ENCODE peak calls at places on chromosomes 11 and 22, in seven cellular contexts. A is fibroblast of villous mesenchyme, Q is astrocyte, D is left ventricle myocardium inferior, Y is AG09309, H is GM10248, L is dorsolateral prefrontal cortex. M is an unnamed sample.

GRCh38 chr11:91199866-91200265 is 977.0 kb upstream of the CHORDC1 start:
- DNase-seq in Y (no peak), D (no peak), L (no peak), Q (peak), H (no peak), A (no peak), M (no peak)

GRCh38 chr11:9616858-9617257 is 43.4 kb downstream of the WEE1 start:
- DNase-seq in H (no peak), Q (no peak), D (no peak), A (no peak), L (no peak), Y (no peak), M (no peak)

GRCh38 chr11:112216591-112217105 is 9.6 kb upstream of the PTS start:
- DNase-seq in H (no peak), D (no peak), L (no peak), Y (no peak), Q (peak), A (peak), M (no peak)

GRCh38 chr22:29635734-29636357 is 32.4 kb downstream of the NF2 start:
- DNase-seq in Y (peak), H (peak), D (no peak), A (peak), Q (peak), L (no peak), M (peak)

GRCh38 chr11:71465054-71465453 is 12.1 kb downstream of the NADSYN1 start:
- DNase-seq in Q (no peak), H (no peak), D (no peak), A (no peak), L (no peak), Y (no peak), M (no peak)

GRCh38 chr11:113373306-113373705 is 14.3 kb upstream of the ANKK1 start:
- DNase-seq in Q (peak), L (no peak), A (peak), Y (peak), D (no peak), H (no peak), M (peak)

GRCh38 chr11:116605543-116605942 is 167.2 kb downstream of the BUD13 start:
- DNase-seq in H (peak), L (no peak), A (peak), D (no peak), Y (no peak), Q (peak), M (peak)

GRCh38 chr22:42342426-42343135 is 72.1 kb upstream of the TCF20 start:
- DNase-seq in D (no peak), H (no peak), L (no peak), A (no peak), Q (no peak), Y (no peak), M (no peak)

GRCh38 chr22:48748860-48749554 is 1078.7 kb downstream of the BRD1 start:
- DNase-seq in Q (no peak), H (no peak), A (no peak), Y (no peak), D (no peak), L (no peak), M (no peak)

GRCh38 chr11:2387266-2387982 is 10.3 kb downstream of the CD81 start:
- DNase-seq in Y (no peak), H (peak), L (peak), A (peak), Q (no peak), D (no peak), M (no peak)

GRCh38 chr11:115699733-115700132 is 195.5 kb upstream of the CADM1 start:
- DNase-seq in H (no peak), D (no peak), A (no peak), L (no peak), Y (peak), Q (peak), M (no peak)

GRCh38 chr11:125990244-125990643 is 44.4 kb downstream of the VSIG10L2 start:
- DNase-seq in D (no peak), Y (peak), A (peak), H (no peak), L (no peak), Q (peak), M (peak)

GRCh38 chr11:6077723-6078122 is 29.8 kb upstream of the OR56B4 start:
- DNase-seq in A (no peak), H (no peak), Q (no peak), D (no peak), L (no peak), Y (no peak), M (no peak)

GRCh38 chr11:86365566-86365965 is 9.1 kb upstream of the CCDC81 start:
- DNase-seq in A (peak), Q (no peak), H (no peak), Y (no peak), D (no peak), L (no peak), M (no peak)

GRCh38 chr11:86355256-86355655 is 19.4 kb upstream of the CCDC81 start:
- DNase-seq in A (no peak), L (no peak), Q (no peak), H (no peak), Y (no peak), D (no peak), M (no peak)

GRCh38 chr11:86363424-86363823 is 11.3 kb upstream of the CCDC81 start:
- DNase-seq in H (no peak), D (no peak), Y (no peak), A (no peak), L (no peak), Q (no peak), M (no peak)

GRCh38 chr11:86358720-86359119 is 16.0 kb upstream of the CCDC81 start:
- DNase-seq in D (no peak), H (no peak), A (no peak), Q (no peak), Y (no peak), L (no peak), M (no peak)

DNA sequence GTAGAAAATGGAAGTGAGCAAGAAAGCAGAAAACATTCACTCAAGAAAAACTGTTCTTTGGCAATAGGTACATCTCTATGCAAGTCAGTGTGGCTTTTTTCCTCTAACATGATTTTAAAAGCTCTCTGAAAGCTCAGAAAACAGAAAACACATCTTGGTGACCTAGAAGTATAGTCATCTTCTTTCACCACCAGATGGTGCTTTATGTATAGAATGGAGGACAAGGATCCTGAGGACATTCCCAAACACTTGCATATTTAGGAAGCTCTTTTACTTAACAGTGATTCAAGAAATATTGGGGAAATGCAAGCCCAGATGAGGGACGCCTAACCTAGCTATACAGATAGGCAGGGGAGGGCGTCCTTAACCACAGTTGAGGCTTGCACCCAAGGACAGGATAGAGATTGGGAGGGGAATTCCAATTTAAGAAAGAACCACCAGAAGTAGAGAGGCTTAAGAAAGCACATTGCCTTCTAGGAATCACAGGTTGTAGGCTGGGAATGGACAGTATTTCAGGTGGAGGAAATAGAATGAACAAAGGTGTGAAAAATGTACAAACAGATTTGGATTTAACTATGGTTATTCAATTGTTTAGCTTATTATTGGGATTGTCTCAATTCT is 13.8 kb upstream of the CCDC81 start:
- DNase-seq in Y (no peak), H (peak), Q (peak), D (no peak), L (no peak), A (peak), M (peak)
- TF ChIP-seq CTCF in Y (peak), H (peak), Q (peak), D (no peak), L (peak), A (peak), M (peak)

GRCh38 chr11:33089776-33090175 is 50.4 kb downstream of the TCP11L1 start:
- DNase-seq in D (no peak), H (no peak), Q (peak), Y (no peak), A (peak), L (no peak), M (peak)
- TF ChIP-seq CTCF in D (no peak), H (no peak), Q (peak), Y (peak), A (no peak), L (no peak), M (no peak)

GRCh38 chr11:68402355-68403031 is 58.1 kb upstream of the PPP6R3 start:
- DNase-seq in Q (no peak), H (no peak), Y (no peak), L (no peak), A (no peak), D (no peak), M (no peak)
- TF ChIP-seq CTCF in Q (no peak), H (peak), Y (peak), L (no peak), A (no peak), D (no peak), M (no peak)

DNA sequence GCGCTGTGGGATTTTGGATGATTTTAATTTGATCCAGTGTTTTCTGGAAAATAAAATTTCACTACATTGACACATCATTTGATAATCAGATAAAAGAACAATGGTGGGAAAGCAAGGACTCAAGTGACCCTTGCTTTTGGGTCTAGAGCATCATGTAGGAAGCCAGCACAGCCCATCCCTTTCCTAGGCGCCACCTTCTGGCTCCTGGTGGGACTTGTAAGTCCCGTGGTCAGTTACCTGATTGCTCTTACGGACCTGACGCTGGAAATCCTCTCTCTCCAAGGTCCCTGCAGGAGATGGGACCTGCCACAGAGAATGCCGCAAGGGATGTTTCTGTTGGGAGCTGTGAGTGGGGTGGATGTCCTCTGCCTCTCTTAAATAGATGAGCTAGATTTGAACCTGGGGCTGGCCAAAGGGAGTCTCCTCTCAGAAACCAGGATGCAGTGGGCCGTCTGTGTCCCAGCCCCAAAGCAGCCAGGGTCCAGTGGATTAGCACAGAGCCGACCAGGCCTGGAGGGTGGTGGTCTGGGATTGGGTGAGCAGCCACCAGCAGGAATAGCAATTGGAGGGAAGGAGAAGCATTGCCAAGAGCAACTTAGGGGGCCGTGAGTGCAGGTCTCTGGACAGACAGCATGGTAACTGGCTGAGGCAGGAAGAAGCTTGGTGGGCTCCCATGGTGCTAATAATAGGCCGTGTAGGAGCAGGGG is 21.7 kb downstream of the TIMP3 start:
- DNase-seq in Q (no peak), D (no peak), A (no peak), H (peak), Y (no peak), L (no peak), M (peak)
- TF ChIP-seq CTCF in Q (peak), D (peak), A (peak), H (peak), Y (peak), L (peak), M (peak)

DNA sequence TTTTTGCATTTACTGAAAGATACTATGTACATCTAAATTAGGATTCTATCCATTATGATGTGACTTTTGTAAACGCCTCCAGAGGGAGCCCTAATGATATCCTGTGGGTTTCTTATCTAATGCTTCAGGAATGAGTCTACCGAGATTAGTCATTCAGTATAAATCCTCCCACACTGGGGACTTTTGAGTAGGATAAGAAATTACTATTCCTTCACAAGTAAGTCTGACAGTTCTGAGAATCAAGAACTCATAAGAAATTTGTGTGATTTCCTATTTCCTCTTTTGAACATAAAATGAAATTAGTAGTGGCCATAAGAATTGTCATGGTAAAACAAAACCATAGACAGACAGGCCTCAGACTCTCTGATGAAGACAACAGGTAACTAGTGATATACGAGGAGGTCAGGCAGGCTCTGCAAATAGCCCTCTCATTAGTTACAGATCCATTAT is 10.0 kb upstream of the OR5M1 start:
- DNase-seq in Q (peak), H (no peak), A (peak), D (no peak), Y (peak), L (no peak), M (peak)
- TF ChIP-seq CTCF in Q (peak), H (no peak), A (peak), D (peak), Y (peak), L (peak), M (peak)

GRCh38 chr11:102661040-102661439 is 35.9 kb upstream of the MMP20 start:
- DNase-seq in D (no peak), A (no peak), Y (no peak), L (no peak), H (no peak), Q (no peak), M (no peak)

GRCh38 chr11:102669664-102670063 is 35.9 kb downstream of the MMP27 start:
- DNase-seq in D (no peak), Q (peak), H (no peak), A (peak), Y (no peak), L (no peak), M (no peak)

GRCh38 chr11:102662607-102663006 is 37.5 kb upstream of the MMP20 start:
- DNase-seq in D (no peak), H (no peak), A (no peak), L (no peak), Q (no peak), Y (no peak), M (no peak)

GRCh38 chr11:102666331-102666957 is 39.1 kb downstream of the MMP27 start:
- DNase-seq in Y (peak), A (peak), D (no peak), H (peak), Q (peak), L (no peak), M (peak)

GRCh38 chr11:102664001-102664752 is 39.0 kb upstream of the MMP20 start:
- DNase-seq in A (no peak), H (no peak), Q (no peak), L (no peak), Y (no peak), D (no peak), M (no peak)
- TF ChIP-seq CTCF in A (peak), H (peak), Q (no peak), L (no peak), Y (peak), D (no peak), M (no peak)

GRCh38 chr11:18061351-18061750 is 15.3 kb upstream of the TPH1 start:
- DNase-seq in L (no peak), A (no peak), D (no peak), Q (no peak), Y (no peak), H (no peak), M (no peak)
- TF ChIP-seq CTCF in L (no peak), A (no peak), D (no peak), Q (no peak), Y (no peak), H (no peak), M (no peak)